ENCODE peak calls at places on chromosomes 2 and 18, in eight cellular contexts. C is neural progenitor cell; K is CD8-positive, alpha-beta memory T cell; G is heart right ventricle; R is adrenal gland; M is lower lobe of right lung; X is ovary; H is naive thymus-derived CD4-positive, alpha-beta T cell. J is an unnamed sample. For H3K4me1, the result is how much of the 10 kb centered on the place peaks cover.

GRCh38 chr2:219664958-219665357 is 37.5 kb downstream of the SLC4A3 start:
- DNase-seq in C (no peak), K (no peak), G (peak), R (peak), M (no peak), X (peak), H (no peak), J (peak)

GRCh38 chr2:235496239-235496621 is 2.4 kb downstream of the AGAP1 start:
- DNase-seq in C (no peak), K (no peak), G (no peak), R (no peak), M (no peak), X (no peak), H (no peak), J (no peak)

GRCh38 chr2:224894356-224894755 is 147.9 kb downstream of the DOCK10 start:
- DNase-seq in C (no peak), K (no peak), G (no peak), R (no peak), M (no peak), X (no peak), H (peak), J (no peak)

GRCh38 chr2:187354653-187355052 is 93.4 kb downstream of the CALCRL start:
- DNase-seq in C (no peak), K (no peak), G (no peak), R (no peak), M (no peak), X (no peak), H (no peak), J (no peak)

GRCh38 chr2:176461098-176461497 is 191.9 kb downstream of the MTX2 start:
- DNase-seq in C (no peak), K (no peak), G (peak), R (no peak), M (no peak), X (no peak), H (no peak), J (no peak)

GRCh38 chr2:32003791-32004190 is 7.0 kb downstream of the MEMO1 start:
- DNase-seq in C (no peak), K (no peak), G (no peak), R (no peak), M (no peak), X (no peak), H (no peak), J (no peak)

GRCh38 chr2:151669585-151670081 is 64.6 kb downstream of the NEB start:
- DNase-seq in C (peak), K (peak), G (no peak), R (no peak), M (no peak), X (no peak), H (no peak), J (no peak)

GRCh38 chr2:207625014-207625755 is at the start of gene METTL21A:
- DNase-seq in C (peak), K (peak), G (peak), R (peak), M (peak), X (peak), H (peak), J (peak)

GRCh38 chr2:240920783-240921231 is 14.7 kb downstream of the CROCC2 start:
- DNase-seq in C (no peak), K (no peak), G (no peak), R (peak), M (peak), X (peak), H (no peak), J (peak)

GRCh38 chr2:61727746-61728145 is 126.1 kb downstream of the FAM161A start:
- DNase-seq in C (no peak), K (no peak), G (no peak), R (no peak), M (no peak), X (no peak), H (no peak), J (no peak)

GRCh38 chr2:37832590-37833197 is 92.4 kb upstream of the RMDN2 start:
- DNase-seq in C (peak), K (peak), G (peak), R (peak), M (peak), X (peak), H (peak), J (peak)

GRCh38 chr18:48802543-48803428 is 148.0 kb downstream of the SMAD7 start:
- DNase-seq in C (peak), K (no peak), G (no peak), R (no peak), M (peak), X (peak), H (peak), J (peak)

GRCh38 chr2:120371969-120372625 is 26.2 kb downstream of the INHBB start:
- DNase-seq in C (no peak), K (no peak), G (no peak), R (no peak), M (no peak), X (no peak), H (no peak), J (no peak)

GRCh38 chr2:120374821-120375220 is 28.9 kb downstream of the INHBB start:
- DNase-seq in C (no peak), K (no peak), G (no peak), R (no peak), M (no peak), X (no peak), H (no peak), J (peak)

GRCh38 chr2:120375251-120376020 is 29.5 kb downstream of the INHBB start:
- DNase-seq in C (no peak), K (no peak), G (no peak), R (no peak), M (no peak), X (no peak), H (no peak), J (no peak)

GRCh38 chr2:120372816-120373215 is 26.9 kb downstream of the INHBB start:
- DNase-seq in C (no peak), K (no peak), G (no peak), R (no peak), M (no peak), X (no peak), H (no peak), J (no peak)

GRCh38 chr2:120373424-120373823 is 27.5 kb downstream of the INHBB start:
- DNase-seq in C (peak), K (no peak), G (no peak), R (no peak), M (no peak), X (no peak), H (no peak), J (no peak)
- H3K27ac ChIP-seq in C (no peak), K (no peak), G (no peak), R (no peak), M (no peak), X (no peak), H (no peak), J (no peak)

GRCh38 chr2:26190369-26190768 is 17.5 kb downstream of the GAREM2 start:
- DNase-seq in C (no peak), K (no peak), G (no peak), R (no peak), M (no peak), X (no peak), H (no peak), J (no peak)

GRCh38 chr2:26196683-26197418 is 24.0 kb downstream of the GAREM2 start:
- DNase-seq in C (no peak), K (no peak), G (no peak), R (no peak), M (no peak), X (no peak), H (no peak), J (no peak)

GRCh38 chr2:26191316-26192159 is 18.6 kb downstream of the GAREM2 start:
- DNase-seq in C (no peak), K (no peak), G (no peak), R (no peak), M (no peak), X (no peak), H (no peak), J (no peak)

GRCh38 chr2:26195006-26195961 is 22.4 kb downstream of the GAREM2 start:
- DNase-seq in C (no peak), K (no peak), G (no peak), R (no peak), M (no peak), X (no peak), H (no peak), J (no peak)

DNA sequence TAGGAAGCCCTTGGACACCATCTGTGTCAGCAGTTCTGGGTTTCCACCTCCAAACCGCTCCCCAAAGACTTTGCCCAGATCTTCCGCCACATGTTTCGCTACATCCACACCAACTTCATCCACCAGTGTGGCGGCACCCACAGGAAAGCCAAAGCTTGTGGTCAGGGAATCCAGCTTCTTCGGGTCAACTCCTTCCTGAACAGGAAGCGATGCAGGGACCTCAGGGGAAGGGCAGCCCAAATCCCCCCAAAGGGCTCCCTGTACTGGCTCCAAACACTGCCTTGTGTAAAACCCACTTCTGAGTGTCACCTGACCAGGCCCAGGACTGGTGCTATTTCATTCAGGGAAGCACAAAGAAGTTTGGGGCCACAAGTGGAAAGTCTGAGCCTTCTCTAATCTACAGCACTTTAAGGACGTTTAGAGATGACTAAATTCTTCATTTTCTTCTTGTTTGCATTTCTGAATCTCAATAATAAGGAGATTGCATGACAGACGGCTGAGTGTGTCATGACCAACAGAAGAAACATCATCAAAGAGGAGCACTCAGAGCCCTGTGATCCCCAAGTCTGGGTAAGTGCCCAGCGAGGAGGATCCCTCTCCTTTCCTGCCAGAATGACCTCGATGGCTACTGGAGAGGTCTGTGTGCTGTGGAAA is 20.8 kb downstream of the GAREM2 start:
- DNase-seq in C (no peak), K (no peak), G (no peak), R (no peak), M (no peak), X (no peak), H (no peak), J (peak)
- H3K4me1 ChIP-seq in C (under half), K (under half), G (under half), R (under half), M (under half), X (under half), H (under half), J (under half)

DNA sequence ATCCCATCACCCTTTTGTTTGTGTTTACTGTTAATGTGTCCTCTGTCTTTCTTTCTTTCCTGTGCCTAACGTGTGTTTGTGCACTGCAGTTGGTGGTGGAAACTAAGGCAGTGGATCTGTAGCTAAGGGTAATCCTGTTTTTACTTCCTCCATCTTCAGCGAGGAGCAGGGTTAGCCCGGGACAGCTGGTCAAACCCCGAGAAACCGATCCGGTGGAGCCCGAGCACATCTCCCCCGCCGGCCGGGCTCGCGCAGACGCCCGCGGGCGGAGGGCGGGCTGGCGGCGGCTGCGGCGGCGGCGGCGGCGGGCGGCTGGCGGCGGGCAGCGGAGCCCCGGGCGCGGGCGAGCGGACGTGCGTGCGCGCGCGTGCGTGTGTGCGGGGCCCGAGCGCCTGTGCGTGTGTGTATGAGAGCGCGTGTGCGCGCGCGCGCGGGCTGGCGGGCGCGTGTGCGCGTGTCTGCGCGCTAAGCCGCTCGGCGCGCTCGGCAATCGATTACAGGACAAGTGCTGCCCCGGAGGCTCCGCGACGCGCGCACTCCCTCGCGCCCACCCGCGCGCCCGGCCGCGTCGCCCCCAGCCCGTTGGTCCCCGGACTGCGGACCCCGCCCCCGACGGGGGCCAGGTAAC is at the start of gene IKZF2:
- DNase-seq in C (peak), K (peak), G (peak), R (peak), M (peak), X (peak), H (peak), J (peak)
- H3K27ac ChIP-seq in C (peak), K (peak), G (peak), R (peak), M (peak), X (peak), H (peak), J (peak)

GRCh38 chr2:64120928-64121327 is 23.3 kb downstream of the PELI1 start:
- DNase-seq in C (no peak), K (no peak), G (no peak), R (no peak), M (no peak), X (no peak), H (no peak), J (no peak)

GRCh38 chr2:64119369-64119768 is 24.9 kb downstream of the PELI1 start:
- DNase-seq in C (no peak), K (no peak), G (no peak), R (no peak), M (no peak), X (no peak), H (no peak), J (no peak)

GRCh38 chr2:64123740-64124139 is 20.5 kb downstream of the PELI1 start:
- DNase-seq in C (no peak), K (no peak), G (no peak), R (no peak), M (no peak), X (no peak), H (no peak), J (no peak)

GRCh38 chr2:64122358-64122757 is 21.9 kb downstream of the PELI1 start:
- DNase-seq in C (no peak), K (no peak), G (no peak), R (no peak), M (no peak), X (no peak), H (no peak), J (no peak)

GRCh38 chr2:64120008-64120407 is 24.2 kb downstream of the PELI1 start:
- DNase-seq in C (no peak), K (no peak), G (no peak), R (no peak), M (no peak), X (no peak), H (no peak), J (no peak)
- H3K4me1 ChIP-seq in C (under half), K (under half), G (half or more), R (under half), M (under half), X (under half), H (under half), J (under half)